ENCODE peak calls at places on chromosomes 16 and 17, in four cellular contexts. N, A, Q and P are unnamed samples.

GRCh38 chr17:81294512-81295030 is 536 bp downstream of the SLC38A10 start:
- DNase-seq in N (peak), A (no peak), Q (peak), P (peak)

GRCh38 chr17:7465481-7466275 is 13.8 kb downstream of the ZBTB4 start:
- DNase-seq in N (no peak), A (no peak), Q (no peak), P (peak)

GRCh38 chr16:8026450-8026849 is 563.9 kb downstream of the TMEM114 start:
- DNase-seq in N (no peak), A (no peak), Q (peak), P (no peak)

GRCh38 chr17:47882247-47882646 is 13.8 kb upstream of the SP2 start:
- DNase-seq in N (no peak), A (no peak), Q (no peak), P (no peak)

GRCh38 chr17:61405047-61405685 is 5.5 kb downstream of the TBX2 start:
- DNase-seq in N (peak), A (peak), Q (no peak), P (no peak)

GRCh38 chr17:76884995-76885896 is 17.0 kb downstream of the MGAT5B start:
- DNase-seq in N (no peak), A (no peak), Q (no peak), P (no peak)

GRCh38 chr16:280005-280421 is 378 bp upstream of the ARHGDIG start:
- DNase-seq in N (no peak), A (no peak), Q (no peak), P (no peak)

GRCh38 chr17:229945-230235 is 48.4 kb upstream of the DOC2B start:
- DNase-seq in N (no peak), A (no peak), Q (no peak), P (no peak)

GRCh38 chr17:32659419-32659842 is 172.6 kb downstream of the CDK5R1 start:
- DNase-seq in N (peak), A (peak), Q (peak), P (peak)

GRCh38 chr17:12730931-12731521 is 58.3 kb upstream of the ARHGAP44 start:
- DNase-seq in N (no peak), A (no peak), Q (no peak), P (no peak)

GRCh38 chr16:3754304-3754703 is 37.0 kb upstream of the TRAP1 start:
- DNase-seq in N (no peak), A (no peak), Q (no peak), P (no peak)

GRCh38 chr16:23608194-23608593 is 12.1 kb upstream of the NDUFAB1 start:
- DNase-seq in N (no peak), A (no peak), Q (no peak), P (no peak)

DNA sequence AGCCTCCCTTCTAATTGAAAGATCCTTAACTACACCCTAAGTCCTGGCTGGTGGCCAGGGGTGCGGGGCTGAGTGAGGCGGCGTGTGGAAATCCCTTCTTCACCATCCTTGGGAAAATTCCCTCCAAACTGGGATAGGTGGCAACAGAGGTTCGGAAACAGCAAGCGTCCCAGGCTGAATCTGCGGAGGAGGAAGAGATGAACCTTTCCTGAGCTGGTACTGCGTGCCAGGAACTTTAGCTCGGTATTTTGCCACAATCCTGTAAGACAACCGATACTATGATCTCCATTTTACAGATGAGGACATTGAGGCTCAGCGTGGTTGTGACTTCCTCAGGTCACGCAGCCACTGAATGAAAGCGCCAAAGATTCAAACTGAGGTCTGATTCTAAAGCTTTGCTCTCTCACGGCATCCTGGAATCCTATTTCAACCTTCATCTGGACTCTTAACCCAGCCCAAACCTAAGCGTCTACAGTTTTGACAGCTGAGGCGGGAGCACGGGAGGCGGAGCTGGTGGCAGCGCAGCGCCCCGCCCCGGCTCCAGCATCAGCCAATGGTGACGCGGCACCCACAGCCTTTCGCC is 570 bp upstream of the CYLD start:
- DNase-seq in N (peak), A (no peak), Q (no peak), P (peak)
- TF ChIP-seq POLR2A in N (no peak), A (peak), Q (no peak), P (no peak)

GRCh38 chr16:85906349-85906748 is 7.4 kb downstream of the IRF8 start:
- DNase-seq in N (no peak), A (no peak), Q (no peak), P (no peak)
- TF ChIP-seq POLR2A in N (no peak), A (no peak), Q (no peak), P (no peak)

DNA sequence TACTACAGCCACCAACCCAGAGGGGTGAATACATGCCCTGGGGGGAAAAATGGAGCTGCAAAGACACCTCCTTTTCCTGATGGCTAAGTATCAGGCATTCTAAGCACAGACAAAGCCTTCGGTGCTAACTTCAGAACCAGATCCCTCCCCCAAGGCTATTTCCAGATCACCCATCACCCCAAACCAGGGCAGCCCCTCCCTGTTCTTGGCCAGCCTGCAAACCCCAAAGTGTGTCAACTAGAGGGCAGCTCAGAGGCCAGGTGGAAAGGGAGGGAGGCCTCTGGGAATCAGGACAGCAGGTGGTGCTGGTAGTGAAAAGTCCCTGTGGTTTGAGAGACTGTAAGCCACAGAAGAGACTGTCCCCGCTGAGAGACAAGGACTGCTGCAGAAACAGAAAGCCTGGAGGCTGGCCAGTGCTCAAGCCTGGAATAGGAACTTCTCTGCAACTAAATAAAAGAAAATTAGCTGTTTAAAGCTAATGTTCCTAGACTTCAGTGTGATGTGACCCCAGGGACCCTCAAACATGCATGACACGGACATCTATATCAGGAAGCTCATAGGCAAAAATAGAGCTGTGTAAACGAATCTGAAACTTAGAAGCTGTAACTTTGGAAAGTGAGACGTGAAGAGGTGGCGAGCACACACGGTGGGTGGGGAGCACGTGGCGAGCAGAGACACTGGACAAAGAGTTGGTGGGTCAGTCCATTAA is 9.1 kb downstream of the TUBG1 start:
- DNase-seq in N (peak), A (peak), Q (peak), P (peak)
- TF ChIP-seq POLR2A in N (no peak), A (no peak), Q (no peak), P (no peak)

GRCh38 chr16:67438824-67439393 is 8.0 kb downstream of the HSD11B2 start:
- DNase-seq in N (no peak), A (no peak), Q (no peak), P (peak)

GRCh38 chr16:67437513-67437912 is 6.6 kb downstream of the HSD11B2 start:
- DNase-seq in N (no peak), A (no peak), Q (no peak), P (no peak)

GRCh38 chr16:67438098-67438791 is 7.3 kb downstream of the HSD11B2 start:
- DNase-seq in N (no peak), A (no peak), Q (no peak), P (no peak)

GRCh38 chr16:67435758-67436164 is 4.8 kb downstream of the HSD11B2 start:
- DNase-seq in N (no peak), A (no peak), Q (no peak), P (no peak)

GRCh38 chr16:67436640-67437193 is 5.8 kb downstream of the HSD11B2 start:
- DNase-seq in N (no peak), A (no peak), Q (no peak), P (peak)
- TF ChIP-seq POLR2A in N (no peak), A (no peak), Q (no peak), P (no peak)

GRCh38 chr16:65829076-65829475 is 537.4 kb upstream of the CDH5 start:
- DNase-seq in N (no peak), A (no peak), Q (no peak), P (no peak)
- TF ChIP-seq POLR2A in N (no peak), A (no peak), Q (no peak), P (no peak)

GRCh38 chr17:50149425-50150353 is 788 bp downstream of the PPP1R9B start:
- DNase-seq in N (peak), A (no peak), Q (no peak), P (peak)

GRCh38 chr17:50151937-50152547 is 1.6 kb upstream of the PPP1R9B start:
- DNase-seq in N (peak), A (no peak), Q (peak), P (peak)

GRCh38 chr17:50150354-50151040 is at the start of gene PPP1R9B:
- DNase-seq in N (peak), A (no peak), Q (no peak), P (no peak)

GRCh38 chr17:50152736-50153135 is 2.3 kb upstream of the PPP1R9B start:
- DNase-seq in N (no peak), A (no peak), Q (no peak), P (no peak)

DNA sequence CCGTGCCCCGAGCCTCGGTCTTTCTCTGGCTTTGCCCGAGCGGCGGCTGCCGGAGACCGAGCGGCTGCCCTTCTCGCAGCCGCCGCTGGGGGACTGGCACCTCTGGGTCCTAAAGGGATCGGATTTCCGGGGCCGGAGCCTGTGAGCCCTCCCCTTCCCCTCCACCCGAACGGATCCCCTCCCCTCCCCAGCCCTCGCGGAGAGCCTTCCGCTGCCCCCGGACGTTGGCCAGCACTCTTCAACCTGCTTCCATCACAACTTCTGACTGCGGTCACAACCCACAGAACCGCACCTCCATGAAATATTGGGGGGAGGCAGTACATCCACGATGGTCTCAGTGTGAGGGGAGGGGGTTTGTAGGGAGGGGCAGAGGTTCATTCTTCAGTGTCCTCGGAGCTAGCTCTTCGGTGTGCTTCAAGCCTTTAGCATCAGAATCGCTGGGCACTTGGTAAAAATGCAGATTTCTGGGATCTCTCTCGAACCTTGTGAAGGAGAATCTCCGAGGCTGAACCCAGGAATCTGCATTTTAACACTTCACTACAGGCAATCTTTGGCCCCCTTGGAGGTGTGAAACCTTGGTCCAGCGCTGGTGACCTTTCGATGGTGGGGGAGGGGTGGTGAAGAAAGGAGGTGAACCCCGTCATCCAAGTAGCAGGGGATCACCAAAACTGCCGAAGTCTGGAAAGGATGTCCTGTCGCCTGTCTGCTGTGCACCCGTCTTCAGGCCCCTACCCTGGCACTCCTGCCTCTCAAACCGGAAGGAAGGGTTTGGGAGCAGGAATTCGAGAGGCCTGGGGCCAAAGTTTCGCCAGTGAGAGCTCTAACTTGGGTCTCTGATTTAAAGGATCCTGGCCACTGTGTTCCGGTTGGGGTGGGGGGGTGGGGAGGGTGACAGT is 812 bp upstream of the PPP1R9B start:
- DNase-seq in N (peak), A (peak), Q (peak), P (peak)
- TF ChIP-seq POLR2A in N (no peak), A (peak), Q (no peak), P (no peak)

DNA sequence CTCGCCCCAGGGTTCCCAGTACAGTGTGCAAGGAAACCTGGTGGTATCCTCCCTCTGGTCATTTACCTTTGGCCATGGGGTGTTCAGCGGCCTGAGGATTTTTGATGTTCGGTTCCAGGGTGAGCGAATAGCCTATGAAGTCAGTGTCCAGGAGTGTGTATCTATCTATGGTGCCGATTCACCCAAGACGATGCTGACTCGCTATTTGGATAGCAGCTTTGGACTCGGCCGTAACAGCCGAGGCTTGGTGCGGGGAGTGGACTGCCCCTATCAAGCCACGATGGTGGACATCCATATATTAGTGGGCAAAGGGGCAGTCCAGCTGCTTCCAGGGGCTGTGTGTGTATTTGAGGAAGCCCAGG is 1.2 kb downstream of the AOC2 start:
- DNase-seq in N (no peak), A (no peak), Q (no peak), P (no peak)
- TF ChIP-seq POLR2A in N (no peak), A (no peak), Q (no peak), P (no peak)

GRCh38 chr16:14303654-14304394 is 232.7 kb downstream of the MRTFB start:
- DNase-seq in N (peak), A (no peak), Q (peak), P (no peak)
- TF ChIP-seq POLR2A in N (no peak), A (no peak), Q (no peak), P (no peak)

GRCh38 chr16:84380405-84380804 is 12.1 kb downstream of the ATP2C2 start:
- DNase-seq in N (no peak), A (no peak), Q (no peak), P (peak)

GRCh38 chr16:84378567-84378966 is 10.2 kb downstream of the ATP2C2 start:
- DNase-seq in N (no peak), A (no peak), Q (no peak), P (no peak)

GRCh38 chr16:84378099-84378498 is 9.8 kb downstream of the ATP2C2 start:
- DNase-seq in N (no peak), A (no peak), Q (no peak), P (no peak)

GRCh38 chr16:84379008-84379730 is 10.8 kb downstream of the ATP2C2 start:
- DNase-seq in N (no peak), A (no peak), Q (no peak), P (peak)

DNA sequence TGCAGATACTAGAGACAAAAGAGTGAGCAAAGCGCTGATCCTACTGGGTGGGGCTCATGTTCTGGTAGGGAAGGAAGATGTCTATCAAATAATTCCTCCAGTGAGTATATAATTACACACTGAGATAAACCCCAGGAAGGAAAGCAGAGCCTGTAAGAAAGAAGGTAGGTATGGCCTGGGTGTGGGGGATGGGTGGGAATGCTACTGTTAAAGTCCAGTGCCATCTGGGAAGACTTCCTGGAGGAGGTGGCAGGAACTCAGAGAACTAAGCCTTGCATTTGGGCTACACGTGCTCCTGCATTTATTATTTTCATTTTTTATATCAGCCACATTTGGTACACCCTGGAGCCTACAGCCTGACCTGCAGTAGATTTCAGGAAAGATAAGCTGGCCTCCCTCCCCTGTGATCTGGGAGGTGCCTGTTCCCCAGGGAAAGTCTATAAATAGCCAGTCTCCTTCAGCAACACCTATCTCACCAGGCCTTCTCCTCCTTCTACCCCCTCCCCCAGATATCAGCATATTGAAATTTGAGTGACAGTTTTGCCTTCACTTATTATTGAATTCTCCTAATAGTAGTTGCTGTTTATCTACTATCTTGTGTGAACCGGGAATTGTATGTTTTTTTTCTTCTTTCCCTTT is 11.5 kb downstream of the ATP2C2 start:
- DNase-seq in N (no peak), A (no peak), Q (no peak), P (peak)
- TF ChIP-seq POLR2A in N (no peak), A (no peak), Q (no peak), P (no peak)